ENCODE peak calls at places on chromosomes 2 and 18, in ten cellular contexts. One of them, this sample, is unnamed.

GRCh38 chr2:33314541-33314940 is 161.9 kb upstream of the RASGRP3 start:
- DNase-seq in GM12865: no peak
- DNase-seq in A172: no peak
- DNase-seq in GM13977: no peak
- DNase-seq in Kasumi-1: no peak
- DNase-seq in neural crest cell: no peak
- DNase-seq in NCI-H460: no peak
- DNase-seq in activated CD4-positive, alpha-beta T cell treated with anti-CD3 and anti-CD28 coated beads for 1 hour: no peak
- DNase-seq in KG1: no peak
- DNase-seq in CD4-positive, alpha-beta T cell: no peak
- DNase-seq in this sample: no peak

GRCh38 chr2:7456762-7457161 is 539.5 kb downstream of the RNF144A start:
- DNase-seq in GM12865: no peak
- DNase-seq in A172: no peak
- DNase-seq in GM13977: no peak
- DNase-seq in Kasumi-1: no peak
- DNase-seq in neural crest cell: no peak
- DNase-seq in NCI-H460: no peak
- DNase-seq in activated CD4-positive, alpha-beta T cell treated with anti-CD3 and anti-CD28 coated beads for 1 hour: no peak
- DNase-seq in KG1: no peak
- DNase-seq in CD4-positive, alpha-beta T cell: no peak
- DNase-seq in this sample: no peak

GRCh38 chr2:45755585-45756330 is 104.3 kb downstream of the PRKCE start:
- DNase-seq in GM12865: no peak
- DNase-seq in A172: peak
- DNase-seq in GM13977: no peak
- DNase-seq in Kasumi-1: no peak
- DNase-seq in neural crest cell: no peak
- DNase-seq in NCI-H460: no peak
- DNase-seq in activated CD4-positive, alpha-beta T cell treated with anti-CD3 and anti-CD28 coated beads for 1 hour: no peak
- DNase-seq in KG1: no peak
- DNase-seq in CD4-positive, alpha-beta T cell: no peak
- DNase-seq in this sample: no peak

GRCh38 chr2:142892715-142893114 is 15.3 kb downstream of the KYNU start:
- DNase-seq in GM12865: peak
- DNase-seq in A172: no peak
- DNase-seq in GM13977: peak
- DNase-seq in Kasumi-1: no peak
- DNase-seq in neural crest cell: no peak
- DNase-seq in NCI-H460: no peak
- DNase-seq in activated CD4-positive, alpha-beta T cell treated with anti-CD3 and anti-CD28 coated beads for 1 hour: no peak
- DNase-seq in KG1: no peak
- DNase-seq in CD4-positive, alpha-beta T cell: no peak
- DNase-seq in this sample: no peak

GRCh38 chr18:68417166-68417776 is 297.6 kb downstream of the TMX3 start:
- DNase-seq in GM12865: no peak
- DNase-seq in A172: no peak
- DNase-seq in GM13977: no peak
- DNase-seq in Kasumi-1: no peak
- DNase-seq in neural crest cell: no peak
- DNase-seq in NCI-H460: peak
- DNase-seq in activated CD4-positive, alpha-beta T cell treated with anti-CD3 and anti-CD28 coated beads for 1 hour: no peak
- DNase-seq in KG1: no peak
- DNase-seq in CD4-positive, alpha-beta T cell: no peak
- DNase-seq in this sample: no peak

GRCh38 chr18:62933261-62933887 is 218.0 kb downstream of the PHLPP1 start:
- DNase-seq in GM12865: no peak
- DNase-seq in A172: no peak
- DNase-seq in GM13977: no peak
- DNase-seq in Kasumi-1: no peak
- DNase-seq in neural crest cell: no peak
- DNase-seq in NCI-H460: no peak
- DNase-seq in activated CD4-positive, alpha-beta T cell treated with anti-CD3 and anti-CD28 coated beads for 1 hour: no peak
- DNase-seq in KG1: no peak
- DNase-seq in CD4-positive, alpha-beta T cell: no peak
- DNase-seq in this sample: no peak

GRCh38 chr2:170354855-170355649 is 177.1 kb downstream of the MYO3B start:
- DNase-seq in GM12865: no peak
- DNase-seq in A172: no peak
- DNase-seq in GM13977: no peak
- DNase-seq in Kasumi-1: no peak
- DNase-seq in neural crest cell: no peak
- DNase-seq in NCI-H460: no peak
- DNase-seq in activated CD4-positive, alpha-beta T cell treated with anti-CD3 and anti-CD28 coated beads for 1 hour: no peak
- DNase-seq in KG1: peak
- DNase-seq in CD4-positive, alpha-beta T cell: no peak
- DNase-seq in this sample: no peak

GRCh38 chr2:209468796-209469325 is 45.0 kb downstream of the MAP2 start:
- DNase-seq in GM12865: no peak
- DNase-seq in A172: no peak
- DNase-seq in GM13977: no peak
- DNase-seq in Kasumi-1: no peak
- DNase-seq in neural crest cell: no peak
- DNase-seq in NCI-H460: no peak
- DNase-seq in activated CD4-positive, alpha-beta T cell treated with anti-CD3 and anti-CD28 coated beads for 1 hour: no peak
- DNase-seq in KG1: no peak
- DNase-seq in CD4-positive, alpha-beta T cell: no peak
- DNase-seq in this sample: no peak

GRCh38 chr2:238114851-238115660 is 14.9 kb downstream of the ESPNL start:
- DNase-seq in GM12865: no peak
- DNase-seq in A172: no peak
- DNase-seq in GM13977: no peak
- DNase-seq in Kasumi-1: no peak
- DNase-seq in neural crest cell: no peak
- DNase-seq in NCI-H460: no peak
- DNase-seq in activated CD4-positive, alpha-beta T cell treated with anti-CD3 and anti-CD28 coated beads for 1 hour: no peak
- DNase-seq in KG1: no peak
- DNase-seq in CD4-positive, alpha-beta T cell: no peak
- DNase-seq in this sample: no peak

GRCh38 chr2:50953021-50953420 is 78.9 kb downstream of the NRXN1 start:
- DNase-seq in GM12865: no peak
- DNase-seq in A172: peak
- DNase-seq in GM13977: no peak
- DNase-seq in Kasumi-1: no peak
- DNase-seq in neural crest cell: no peak
- DNase-seq in NCI-H460: peak
- DNase-seq in activated CD4-positive, alpha-beta T cell treated with anti-CD3 and anti-CD28 coated beads for 1 hour: no peak
- DNase-seq in KG1: no peak
- DNase-seq in CD4-positive, alpha-beta T cell: no peak
- DNase-seq in this sample: no peak

GRCh38 chr2:60552096-60552850 is 1.2 kb downstream of the BCL11A start:
- DNase-seq in GM12865: peak
- DNase-seq in A172: no peak
- DNase-seq in GM13977: no peak
- DNase-seq in Kasumi-1: no peak
- DNase-seq in neural crest cell: no peak
- DNase-seq in NCI-H460: no peak
- DNase-seq in activated CD4-positive, alpha-beta T cell treated with anti-CD3 and anti-CD28 coated beads for 1 hour: no peak
- DNase-seq in KG1: no peak
- DNase-seq in CD4-positive, alpha-beta T cell: no peak
- DNase-seq in this sample: peak

GRCh38 chr2:228522977-228523376 is 341.5 kb upstream of the SPHKAP start:
- DNase-seq in GM12865: no peak
- DNase-seq in A172: no peak
- DNase-seq in GM13977: no peak
- DNase-seq in Kasumi-1: no peak
- DNase-seq in neural crest cell: no peak
- DNase-seq in NCI-H460: no peak
- DNase-seq in activated CD4-positive, alpha-beta T cell treated with anti-CD3 and anti-CD28 coated beads for 1 hour: no peak
- DNase-seq in KG1: no peak
- DNase-seq in CD4-positive, alpha-beta T cell: no peak
- DNase-seq in this sample: no peak

GRCh38 chr2:189933911-189934399 is 128.6 kb downstream of the MSTN start:
- DNase-seq in GM12865: no peak
- DNase-seq in A172: peak
- DNase-seq in GM13977: no peak
- DNase-seq in Kasumi-1: no peak
- DNase-seq in neural crest cell: no peak
- DNase-seq in NCI-H460: peak
- DNase-seq in activated CD4-positive, alpha-beta T cell treated with anti-CD3 and anti-CD28 coated beads for 1 hour: no peak
- DNase-seq in KG1: no peak
- DNase-seq in CD4-positive, alpha-beta T cell: no peak
- DNase-seq in this sample: no peak

GRCh38 chr2:11129598-11130449 is 25.4 kb upstream of the SLC66A3 start:
- DNase-seq in GM12865: peak
- DNase-seq in A172: no peak
- DNase-seq in GM13977: peak
- DNase-seq in Kasumi-1: peak
- DNase-seq in neural crest cell: peak
- DNase-seq in NCI-H460: no peak
- DNase-seq in activated CD4-positive, alpha-beta T cell treated with anti-CD3 and anti-CD28 coated beads for 1 hour: peak
- DNase-seq in KG1: no peak
- DNase-seq in CD4-positive, alpha-beta T cell: peak
- DNase-seq in this sample: peak

GRCh38 chr2:216222650-216223352 is 113.7 kb downstream of the XRCC5 start:
- DNase-seq in GM12865: peak
- DNase-seq in A172: peak
- DNase-seq in GM13977: peak
- DNase-seq in Kasumi-1: no peak
- DNase-seq in neural crest cell: no peak
- DNase-seq in NCI-H460: no peak
- DNase-seq in activated CD4-positive, alpha-beta T cell treated with anti-CD3 and anti-CD28 coated beads for 1 hour: no peak
- DNase-seq in KG1: no peak
- DNase-seq in CD4-positive, alpha-beta T cell: no peak
- DNase-seq in this sample: peak

GRCh38 chr18:60047556-60047955 is 147.8 kb downstream of the PMAIP1 start:
- DNase-seq in GM12865: no peak
- DNase-seq in A172: no peak
- DNase-seq in GM13977: no peak
- DNase-seq in Kasumi-1: no peak
- DNase-seq in neural crest cell: no peak
- DNase-seq in NCI-H460: no peak
- DNase-seq in activated CD4-positive, alpha-beta T cell treated with anti-CD3 and anti-CD28 coated beads for 1 hour: no peak
- DNase-seq in KG1: no peak
- DNase-seq in CD4-positive, alpha-beta T cell: no peak
- DNase-seq in this sample: no peak

GRCh38 chr2:225076125-225076524 is 33.9 kb upstream of the DOCK10 start:
- DNase-seq in GM12865: no peak
- DNase-seq in A172: no peak
- DNase-seq in GM13977: no peak
- DNase-seq in Kasumi-1: no peak
- DNase-seq in neural crest cell: no peak
- DNase-seq in NCI-H460: no peak
- DNase-seq in activated CD4-positive, alpha-beta T cell treated with anti-CD3 and anti-CD28 coated beads for 1 hour: no peak
- DNase-seq in KG1: no peak
- DNase-seq in CD4-positive, alpha-beta T cell: no peak
- DNase-seq in this sample: no peak

GRCh38 chr18:45962866-45963265 is 4.3 kb downstream of the EPG5 start:
- DNase-seq in GM12865: no peak
- DNase-seq in A172: peak
- DNase-seq in GM13977: no peak
- DNase-seq in Kasumi-1: no peak
- DNase-seq in neural crest cell: no peak
- DNase-seq in NCI-H460: no peak
- DNase-seq in activated CD4-positive, alpha-beta T cell treated with anti-CD3 and anti-CD28 coated beads for 1 hour: no peak
- DNase-seq in KG1: no peak
- DNase-seq in CD4-positive, alpha-beta T cell: no peak
- DNase-seq in this sample: no peak

GRCh38 chr18:48342125-48342524 is 67.1 kb downstream of the ZBTB7C start:
- DNase-seq in GM12865: no peak
- DNase-seq in A172: no peak
- DNase-seq in GM13977: no peak
- DNase-seq in Kasumi-1: no peak
- DNase-seq in neural crest cell: no peak
- DNase-seq in NCI-H460: no peak
- DNase-seq in activated CD4-positive, alpha-beta T cell treated with anti-CD3 and anti-CD28 coated beads for 1 hour: no peak
- DNase-seq in KG1: no peak
- DNase-seq in CD4-positive, alpha-beta T cell: no peak
- DNase-seq in this sample: no peak

GRCh38 chr2:143261986-143262784 is 133.0 kb downstream of the ARHGAP15 start:
- DNase-seq in GM12865: peak
- DNase-seq in A172: no peak
- DNase-seq in GM13977: no peak
- DNase-seq in Kasumi-1: peak
- DNase-seq in neural crest cell: no peak
- DNase-seq in NCI-H460: no peak
- DNase-seq in activated CD4-positive, alpha-beta T cell treated with anti-CD3 and anti-CD28 coated beads for 1 hour: no peak
- DNase-seq in KG1: no peak
- DNase-seq in CD4-positive, alpha-beta T cell: peak
- DNase-seq in this sample: no peak

GRCh38 chr18:8813621-8814020 is 108.3 kb downstream of the MTCL1 start:
- DNase-seq in GM12865: no peak
- DNase-seq in A172: peak
- DNase-seq in GM13977: no peak
- DNase-seq in Kasumi-1: no peak
- DNase-seq in neural crest cell: no peak
- DNase-seq in NCI-H460: no peak
- DNase-seq in activated CD4-positive, alpha-beta T cell treated with anti-CD3 and anti-CD28 coated beads for 1 hour: no peak
- DNase-seq in KG1: no peak
- DNase-seq in CD4-positive, alpha-beta T cell: no peak
- DNase-seq in this sample: no peak

GRCh38 chr2:144230452-144231085 is 289.4 kb downstream of the ZEB2 start:
- DNase-seq in GM12865: no peak
- DNase-seq in A172: no peak
- DNase-seq in GM13977: no peak
- DNase-seq in Kasumi-1: peak
- DNase-seq in neural crest cell: no peak
- DNase-seq in NCI-H460: peak
- DNase-seq in activated CD4-positive, alpha-beta T cell treated with anti-CD3 and anti-CD28 coated beads for 1 hour: no peak
- DNase-seq in KG1: peak
- DNase-seq in CD4-positive, alpha-beta T cell: no peak
- DNase-seq in this sample: no peak

GRCh38 chr18:3615374-3615773 is 165.4 kb downstream of the TGIF1 start:
- DNase-seq in GM12865: no peak
- DNase-seq in A172: no peak
- DNase-seq in GM13977: no peak
- DNase-seq in Kasumi-1: no peak
- DNase-seq in neural crest cell: no peak
- DNase-seq in NCI-H460: no peak
- DNase-seq in activated CD4-positive, alpha-beta T cell treated with anti-CD3 and anti-CD28 coated beads for 1 hour: no peak
- DNase-seq in KG1: no peak
- DNase-seq in CD4-positive, alpha-beta T cell: no peak
- DNase-seq in this sample: no peak

GRCh38 chr2:216057688-216058193 is 23.9 kb downstream of the PECR start:
- DNase-seq in GM12865: peak
- DNase-seq in A172: peak
- DNase-seq in GM13977: peak
- DNase-seq in Kasumi-1: no peak
- DNase-seq in neural crest cell: no peak
- DNase-seq in NCI-H460: no peak
- DNase-seq in activated CD4-positive, alpha-beta T cell treated with anti-CD3 and anti-CD28 coated beads for 1 hour: peak
- DNase-seq in KG1: no peak
- DNase-seq in CD4-positive, alpha-beta T cell: peak
- DNase-seq in this sample: peak

GRCh38 chr2:239066597-239066996 is 218.7 kb downstream of the TWIST2 start:
- DNase-seq in GM12865: no peak
- DNase-seq in A172: no peak
- DNase-seq in GM13977: no peak
- DNase-seq in Kasumi-1: no peak
- DNase-seq in neural crest cell: no peak
- DNase-seq in NCI-H460: no peak
- DNase-seq in activated CD4-positive, alpha-beta T cell treated with anti-CD3 and anti-CD28 coated beads for 1 hour: no peak
- DNase-seq in KG1: no peak
- DNase-seq in CD4-positive, alpha-beta T cell: no peak
- DNase-seq in this sample: no peak

GRCh38 chr18:35710581-35710980 is 129.0 kb downstream of the GALNT1 start:
- DNase-seq in GM12865: no peak
- DNase-seq in A172: peak
- DNase-seq in GM13977: no peak
- DNase-seq in Kasumi-1: no peak
- DNase-seq in neural crest cell: no peak
- DNase-seq in NCI-H460: no peak
- DNase-seq in activated CD4-positive, alpha-beta T cell treated with anti-CD3 and anti-CD28 coated beads for 1 hour: no peak
- DNase-seq in KG1: no peak
- DNase-seq in CD4-positive, alpha-beta T cell: no peak
- DNase-seq in this sample: no peak

GRCh38 chr18:49008716-49009115 is 58.0 kb upstream of the SMAD7 start:
- DNase-seq in GM12865: no peak
- DNase-seq in A172: no peak
- DNase-seq in GM13977: no peak
- DNase-seq in Kasumi-1: no peak
- DNase-seq in neural crest cell: no peak
- DNase-seq in NCI-H460: no peak
- DNase-seq in activated CD4-positive, alpha-beta T cell treated with anti-CD3 and anti-CD28 coated beads for 1 hour: no peak
- DNase-seq in KG1: no peak
- DNase-seq in CD4-positive, alpha-beta T cell: no peak
- DNase-seq in this sample: no peak

GRCh38 chr18:8413189-8413588 is 196.0 kb upstream of the RAB12 start:
- DNase-seq in GM12865: no peak
- DNase-seq in A172: no peak
- DNase-seq in GM13977: no peak
- DNase-seq in Kasumi-1: no peak
- DNase-seq in neural crest cell: no peak
- DNase-seq in NCI-H460: no peak
- DNase-seq in activated CD4-positive, alpha-beta T cell treated with anti-CD3 and anti-CD28 coated beads for 1 hour: no peak
- DNase-seq in KG1: no peak
- DNase-seq in CD4-positive, alpha-beta T cell: no peak
- DNase-seq in this sample: no peak

This sample was measured in activated B cell treated with CpG ODN at 0.5 μM for 24 hours.